ENCODE peak calls at places on chromosomes 5 and 9, in ten cellular contexts. W, I, H, O, X, P, Q, T, Z and G are unnamed samples.

GRCh38 chr5:128259530-128260145 is 176.1 kb downstream of the SLC12A2 start:
- DNase-seq in Z (no peak), X (no peak), H (no peak), Q (no peak), P (no peak), T (no peak), O (no peak), I (no peak), W (no peak), G (no peak)

GRCh38 chr5:13976867-13977479 is 32.5 kb upstream of the DNAH5 start:
- DNase-seq in X (peak; percentile 60), O (peak; percentile 26), I (peak; percentile 53), T (no peak), Q (no peak), W (peak; percentile 18), Z (peak; percentile 60), H (peak; percentile 45), P (no peak), G (peak; percentile 48)

GRCh38 chr9:70935856-70936255 is 185.6 kb downstream of the TRPM3 start:
- DNase-seq in X (no peak), H (peak; percentile 46), O (no peak), W (no peak), T (no peak), P (no peak), Z (peak; percentile 56), Q (no peak), I (no peak), G (no peak)

GRCh38 chr9:105932276-105932675 is 237.9 kb downstream of the TMEM38B start:
- DNase-seq in Z (no peak), Q (no peak), W (no peak), I (no peak), P (no peak), O (no peak), T (no peak), H (no peak), X (no peak), G (no peak)

GRCh38 chr9:33135086-33135958 is 31.8 kb downstream of the B4GALT1 start:
- DNase-seq in Z (no peak), X (no peak), T (peak; percentile 43), W (no peak), I (no peak), H (no peak), P (no peak), Q (no peak), O (no peak), G (no peak)

GRCh38 chr9:92671323-92671722 is 1.4 kb upstream of the IPPK start:
- DNase-seq in X (peak; percentile 81), O (peak; percentile 82), T (peak; percentile 32), P (peak; percentile 39), Z (peak; percentile 84), Q (no peak), W (no peak), I (peak; percentile 83), H (peak; percentile 79), G (peak; percentile 94)

GRCh38 chr5:19988447-19988846 is 447 bp upstream of the CDH18 start:
- DNase-seq in W (no peak), I (no peak), Q (no peak), P (no peak), H (no peak), Z (peak; percentile 6), T (no peak), X (no peak), O (no peak), G (no peak)

GRCh38 chr9:22105005-22105722 is 96.1 kb upstream of the CDKN2B start:
- DNase-seq in O (no peak), W (no peak), Q (no peak), P (no peak), T (no peak), Z (no peak), I (no peak), H (no peak), X (no peak), G (no peak)

GRCh38 chr9:76302543-76302942 is 91.7 kb downstream of the RFK start:
- DNase-seq in H (no peak), O (no peak), I (no peak), Q (no peak), Z (no peak), X (no peak), P (no peak), W (no peak), T (no peak), G (no peak)

GRCh38 chr5:92836861-92837755 is 743.9 kb downstream of the NR2F1-AS1 start:
- DNase-seq in O (no peak), Q (no peak), P (no peak), T (no peak), W (no peak), Z (peak; percentile 74), I (peak; percentile 17), H (peak; percentile 72), X (no peak), G (no peak)

GRCh38 chr9:134272302-134273023 is 53.8 kb upstream of the RXRA start:
- DNase-seq in W (no peak), I (no peak), T (no peak), Z (no peak), P (no peak), H (no peak), Q (no peak), X (no peak), O (no peak), G (no peak)

GRCh38 chr5:133251296-133252132 is 199.7 kb downstream of the HSPA4 start:
- DNase-seq in I (peak; percentile 76), W (no peak), X (no peak), Z (no peak), H (no peak), Q (peak; percentile 78), O (no peak), T (no peak), P (no peak), G (no peak)

GRCh38 chr5:169029087-169029486 is 271.9 kb downstream of the SLIT3 start:
- DNase-seq in Q (no peak), I (no peak), W (no peak), H (peak; percentile 79), Z (peak; percentile 82), P (no peak), X (no peak), T (no peak), O (no peak), G (no peak)

GRCh38 chr5:83931969-83932368 is 211.3 kb upstream of the HAPLN1 start:
- DNase-seq in X (no peak), Q (no peak), W (no peak), O (no peak), I (no peak), P (no peak), H (no peak), Z (no peak), T (no peak), G (no peak)

GRCh38 chr5:138646671-138647070 is 71.5 kb upstream of the HSPA9 start:
- DNase-seq in T (no peak), Z (no peak), I (no peak), H (no peak), P (peak; percentile 41), Q (no peak), W (no peak), X (no peak), O (no peak), G (no peak)

GRCh38 chr5:113663879-113664278 is 150.4 kb downstream of the YTHDC2 start:
- DNase-seq in O (peak; percentile 51), Z (peak; percentile 10), P (no peak), I (peak; percentile 39), X (peak; percentile 80), Q (peak; percentile 28), H (no peak), T (peak; percentile 14), W (no peak), G (peak; percentile 22)

GRCh38 chr5:29697786-29698414 is 1495.6 kb upstream of the CDH6 start:
- DNase-seq in I (no peak), O (no peak), P (no peak), T (no peak), Q (no peak), X (peak; percentile 65), H (no peak), Z (no peak), W (peak; percentile 2), G (no peak)

GRCh38 chr5:174614500-174615135 is 109.8 kb upstream of the MSX2 start:
- DNase-seq in Q (no peak), I (peak; percentile 24), W (no peak), X (no peak), T (no peak), H (no peak), P (no peak), Z (no peak), O (no peak), G (peak; percentile 15)

GRCh38 chr5:174617910-174618309 is 106.5 kb upstream of the MSX2 start:
- DNase-seq in T (no peak), X (no peak), H (no peak), O (no peak), I (no peak), Q (no peak), P (peak; percentile 69), Z (no peak), W (no peak), G (no peak)

GRCh38 chr5:174615986-174616500 is 108.3 kb upstream of the MSX2 start:
- DNase-seq in X (no peak), H (no peak), Z (no peak), O (no peak), P (no peak), Q (no peak), W (no peak), I (no peak), T (no peak), G (no peak)

GRCh38 chr5:174618589-174618988 is 105.8 kb upstream of the MSX2 start:
- DNase-seq in Q (no peak), Z (no peak), I (no peak), O (no peak), W (no peak), P (no peak), H (no peak), X (no peak), T (no peak), G (no peak)

GRCh38 chr5:174617285-174617684 is 107.1 kb upstream of the MSX2 start:
- DNase-seq in O (no peak), Q (no peak), T (no peak), H (no peak), X (no peak), P (no peak), Z (no peak), I (no peak), W (no peak), G (no peak)
- H3K4me1 ChIP-seq in O (peaks cover 13% of the 10 kb centered on the region), Q (no peaks in the 10 kb centered on the region), T (no peaks in the 10 kb centered on the region), H (no peaks in the 10 kb centered on the region), X (no peaks in the 10 kb centered on the region), P (no peaks in the 10 kb centered on the region), Z (no peaks in the 10 kb centered on the region), I (no peaks in the 10 kb centered on the region), W (no peaks in the 10 kb centered on the region), G (no peaks in the 10 kb centered on the region)

GRCh38 chr5:32598997-32599549 is 13.7 kb downstream of the SUB1 start:
- DNase-seq in W (no peak), I (no peak), O (no peak), T (no peak), X (no peak), Q (no peak), H (no peak), Z (no peak), P (no peak), G (no peak)
- H3K4me1 ChIP-seq in W (no peaks in the 10 kb centered on the region), I (peaks cover 7% of the 10 kb centered on the region), O (peaks cover 2% of the 10 kb centered on the region), T (peaks cover 3% of the 10 kb centered on the region), X (peaks cover 5% of the 10 kb centered on the region), Q (no peaks in the 10 kb centered on the region), H (peaks cover 11% of the 10 kb centered on the region), Z (peaks cover 7% of the 10 kb centered on the region), P (no peaks in the 10 kb centered on the region), G (peaks cover 5% of the 10 kb centered on the region)

GRCh38 chr9:127543973-127544533 is 68.0 kb upstream of the STXBP1 start:
- DNase-seq in Z (no peak), O (no peak), P (no peak), X (no peak), I (no peak), Q (peak; percentile 62), W (no peak), H (no peak), T (no peak), G (no peak)
- H3K4me1 ChIP-seq in Z (peaks cover 70% of the 10 kb centered on the region), O (peaks cover 11% of the 10 kb centered on the region), P (peaks cover 10% of the 10 kb centered on the region), X (no peaks in the 10 kb centered on the region), I (peaks cover 76% of the 10 kb centered on the region), Q (peaks cover 97% of the 10 kb centered on the region), W (peaks cover 6% of the 10 kb centered on the region), H (peaks cover 69% of the 10 kb centered on the region), T (peaks cover 87% of the 10 kb centered on the region), G (peaks cover 28% of the 10 kb centered on the region)

GRCh38 chr9:6383551-6384225 is 29.3 kb upstream of the UHRF2 start:
- DNase-seq in I (peak; percentile 32), Q (no peak), P (no peak), W (no peak), O (no peak), Z (peak; percentile 72), T (no peak), X (no peak), H (peak; percentile 56), G (peak; percentile 66)
- H3K4me1 ChIP-seq in I (no peaks in the 10 kb centered on the region), Q (no peaks in the 10 kb centered on the region), P (no peaks in the 10 kb centered on the region), W (no peaks in the 10 kb centered on the region), O (no peaks in the 10 kb centered on the region), Z (peaks cover 12% of the 10 kb centered on the region), T (no peaks in the 10 kb centered on the region), X (no peaks in the 10 kb centered on the region), H (peaks cover 4% of the 10 kb centered on the region), G (peaks cover 15% of the 10 kb centered on the region)